ENCODE peak calls at places on chromosomes 7 and 10, in five cellular contexts. N is tibial artery, D is upper lobe of right lung, W is RWPE2, X is fibroblast of lung. Y is an unnamed sample. For H3K4me1, the result is how much of the 10 kb centered on the place peaks cover.

GRCh38 chr7:21942955-21943354 is 2.7 kb downstream of the CDCA7L start:
- DNase-seq in N (no peak), D (no peak), W (no peak), X (no peak), Y (no peak)

GRCh38 chr10:101920497-101920896 is 76.9 kb upstream of the KCNIP2 start:
- DNase-seq in N (no peak), D (no peak), W (no peak), X (no peak), Y (no peak)

GRCh38 chr7:122316467-122317394 is 12.2 kb upstream of the FEZF1 start:
- DNase-seq in N (no peak), D (no peak), W (no peak), X (no peak), Y (no peak)

GRCh38 chr7:101678713-101679112 is 49.6 kb upstream of the MYL10 start:
- DNase-seq in N (no peak), D (no peak), W (no peak), X (peak), Y (no peak)

GRCh38 chr10:103572597-103573321 is 79.3 kb downstream of the NEURL1 start:
- DNase-seq in N (no peak), D (no peak), W (no peak), X (no peak), Y (no peak)

GRCh38 chr10:87674963-87675362 is 15.3 kb downstream of the PAPSS2 start:
- DNase-seq in N (no peak), D (no peak), W (no peak), X (peak), Y (no peak)

GRCh38 chr7:132130497-132130896 is 445.8 kb downstream of the PLXNA4 start:
- DNase-seq in N (no peak), D (no peak), W (no peak), X (peak), Y (no peak)

GRCh38 chr7:46713868-46714596 is 793.0 kb upstream of the IGFBP3 start:
- DNase-seq in N (peak), D (no peak), W (no peak), X (no peak), Y (peak)

GRCh38 chr10:61730671-61731070 is 67.9 kb downstream of the CABCOCO1 start:
- DNase-seq in N (no peak), D (no peak), W (no peak), X (no peak), Y (no peak)
- H3K4me1 ChIP-seq in N (under half), D (under half), W (under half), X (under half), Y (under half)

GRCh38 chr7:69825031-69825681 is 226.9 kb downstream of the AUTS2 start:
- DNase-seq in N (no peak), D (no peak), W (no peak), X (no peak), Y (no peak)
- H3K27ac ChIP-seq in N (no peak), D (no peak), W (no peak), X (no peak), Y (no peak)

DNA sequence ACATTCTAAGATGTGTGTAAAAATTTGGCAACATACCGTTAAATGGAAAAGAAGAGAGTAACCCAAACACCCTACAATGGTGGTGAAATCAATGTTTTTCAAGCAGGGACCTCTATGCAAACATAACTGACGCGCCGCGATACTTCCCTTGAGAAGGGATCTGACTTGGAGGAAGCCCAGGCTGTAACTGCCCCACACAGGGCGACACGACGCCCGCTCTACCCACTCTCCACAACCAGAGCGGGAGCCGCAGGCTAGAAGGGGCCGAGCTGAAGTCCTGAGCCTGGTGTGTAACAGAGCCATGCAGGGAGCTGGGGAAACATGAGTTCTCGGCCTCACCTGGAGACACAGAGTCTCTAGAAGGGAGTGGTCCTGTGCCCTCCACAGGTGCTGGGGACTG is 120.2 kb downstream of the FAM53B start:
- DNase-seq in N (no peak), D (no peak), W (no peak), X (no peak), Y (no peak)
- H3K4me1 ChIP-seq in N (under half), D (under half), W (under half), X (under half), Y (half or more)

GRCh38 chr7:2594599-2594998 is 35.8 kb downstream of the IQCE start:
- DNase-seq in N (no peak), D (no peak), W (no peak), X (no peak), Y (no peak)

GRCh38 chr7:2592375-2592865 is 33.6 kb downstream of the IQCE start:
- DNase-seq in N (no peak), D (no peak), W (no peak), X (no peak), Y (no peak)

GRCh38 chr7:2595258-2595860 is 36.4 kb upstream of the TTYH3 start:
- DNase-seq in N (no peak), D (no peak), W (no peak), X (no peak), Y (no peak)

GRCh38 chr7:2596636-2597635 is 34.9 kb upstream of the TTYH3 start:
- DNase-seq in N (no peak), D (no peak), W (no peak), X (no peak), Y (no peak)

DNA sequence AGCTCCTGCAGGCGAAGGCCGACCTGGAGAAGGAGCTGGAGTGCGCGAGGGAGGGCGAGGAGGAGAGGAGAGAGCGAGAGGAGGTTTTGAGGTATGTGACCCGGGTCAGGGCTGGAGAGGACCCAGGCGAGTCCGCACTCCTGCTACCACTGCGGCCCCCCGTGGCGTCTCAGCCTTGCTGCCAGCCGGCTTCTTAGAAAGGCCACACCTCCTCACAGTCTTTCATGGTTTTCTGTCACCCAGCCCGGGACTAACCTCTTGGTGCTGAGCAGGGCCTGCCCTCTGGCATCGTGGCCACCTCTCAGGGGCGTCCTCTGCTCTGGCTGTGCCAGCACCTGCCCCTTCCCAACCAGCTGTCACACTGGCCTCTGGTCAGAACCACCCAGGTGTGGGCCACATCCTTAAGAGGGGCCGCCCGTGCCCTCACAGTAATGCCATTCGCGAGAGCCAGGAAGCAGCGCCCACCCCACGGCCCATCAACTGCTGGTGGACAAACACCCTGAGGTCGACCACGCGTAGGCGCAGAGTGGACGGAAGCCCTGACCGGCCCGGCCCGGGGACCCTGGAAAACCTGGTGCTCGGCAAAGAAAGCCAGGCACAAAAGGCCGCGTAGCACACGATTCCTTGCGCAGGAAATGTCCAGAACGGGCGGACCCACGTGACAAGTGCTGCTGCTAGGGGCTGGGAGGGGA is 34.4 kb downstream of the IQCE start:
- DNase-seq in N (no peak), D (no peak), W (no peak), X (no peak), Y (no peak)
- H3K27ac ChIP-seq in N (no peak), D (no peak), W (no peak), X (no peak), Y (no peak)

DNA sequence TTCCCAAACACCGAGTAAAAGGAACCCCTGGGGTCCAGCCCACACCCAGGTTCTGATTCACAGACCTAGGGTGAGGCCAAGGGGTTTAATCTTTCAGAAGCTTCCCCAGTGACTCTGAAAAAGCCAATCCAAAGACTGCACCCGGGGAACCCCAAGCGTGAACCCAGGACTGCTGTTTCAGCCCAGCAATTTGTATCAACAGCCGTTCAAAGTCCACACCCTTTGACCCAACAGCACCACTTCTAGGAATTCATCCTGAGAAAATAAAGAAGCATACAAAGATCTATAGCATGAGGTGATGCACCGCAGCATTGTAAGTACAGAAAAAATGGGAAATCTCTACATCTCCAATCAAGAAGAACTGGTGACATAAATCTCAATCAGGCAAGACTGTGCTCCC is 24.4 kb downstream of the DLG5 start:
- DNase-seq in N (no peak), D (no peak), W (no peak), X (no peak), Y (no peak)
- H3K4me1 ChIP-seq in N (under half), D (under half), W (under half), X (under half), Y (half or more)

DNA sequence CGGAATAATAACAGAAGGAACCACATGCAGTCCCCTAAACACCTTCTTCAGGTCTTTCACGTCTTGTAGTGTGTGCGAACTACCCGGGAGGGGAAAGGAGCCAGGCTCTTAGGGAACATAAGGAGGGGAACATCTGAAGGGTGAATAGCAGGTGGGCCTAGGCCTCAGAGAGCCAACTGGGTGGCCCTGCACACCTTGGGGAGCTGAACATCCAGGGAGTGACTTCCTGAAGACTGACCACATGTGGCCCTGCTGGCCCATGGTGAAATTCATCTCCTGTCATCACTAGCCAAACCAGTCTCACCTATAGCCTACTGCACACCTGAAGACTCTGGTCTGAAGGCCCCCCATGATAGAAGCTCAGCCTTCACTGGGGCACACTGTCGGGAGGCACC is 5.6 kb downstream of the CALML3 start:
- DNase-seq in N (peak), D (peak), W (no peak), X (no peak), Y (no peak)
- H3K27ac ChIP-seq in N (peak), D (no peak), W (no peak), X (no peak), Y (no peak)

DNA sequence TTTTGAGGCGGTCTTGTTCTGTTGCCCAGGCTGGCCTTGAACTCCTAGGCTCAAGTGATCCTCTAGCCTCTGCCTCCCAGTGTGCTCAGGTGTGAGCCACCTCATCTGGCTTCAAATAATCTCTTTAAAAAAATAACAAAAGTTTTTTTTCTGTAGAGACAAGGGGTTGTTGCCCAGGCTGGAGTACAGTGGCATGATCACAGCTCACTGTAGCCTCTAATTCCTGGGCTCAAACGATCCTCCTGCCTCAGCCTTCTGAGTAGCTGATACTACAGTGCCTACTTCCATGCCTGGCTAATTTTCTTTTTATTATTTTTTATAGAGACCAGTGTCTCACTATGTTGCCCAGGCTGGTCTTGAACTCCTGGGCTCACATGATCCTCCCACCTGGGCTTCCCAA is 11.7 kb downstream of the FOXK1 start:
- DNase-seq in N (no peak), D (no peak), W (no peak), X (no peak), Y (no peak)
- H3K4me1 ChIP-seq in N (under half), D (under half), W (under half), X (under half), Y (half or more)

Y was measured in gastrocnemius medialis.